ENCODE peak calls at places on chromosomes 3 and 15, in nine cellular contexts. E is uterus, H is heart left ventricle, K is suprapubic skin, Y is adrenal gland, I is esophagus muscularis mucosa, V is right lobe of liver, M is transverse colon, O is HCT116. G is an unnamed sample.

GRCh38 chr3:151135548-151136337 is 50.3 kb downstream of the MED12L start:
- DNase-seq in E (no peak), H (no peak), K (no peak), Y (no peak), I (no peak), V (peak; percentile 31), M (no peak), O (no peak), G (peak; percentile 66)

GRCh38 chr3:195010551-195011100 is 260.3 kb downstream of the XXYLT1 start:
- DNase-seq in E (no peak), H (no peak), K (peak; percentile 54), Y (no peak), I (no peak), V (no peak), M (no peak), O (no peak), G (peak; percentile 18)

GRCh38 chr15:98682992-98683701 is 34.8 kb downstream of the IGF1R start:
- DNase-seq in E (no peak), H (no peak), K (no peak), Y (no peak), I (no peak), V (no peak), M (no peak), O (no peak), G (no peak)

GRCh38 chr3:170689218-170689874 is 103.5 kb upstream of the SLC7A14 start:
- DNase-seq in E (no peak), H (no peak), K (no peak), Y (no peak), I (no peak), V (no peak), M (no peak), O (peak; percentile 16), G (no peak)

GRCh38 chr3:4550957-4551754 is 58.0 kb downstream of the ITPR1 start:
- DNase-seq in E (peak; percentile 43), H (no peak), K (no peak), Y (peak; percentile 79), I (peak; percentile 86), V (no peak), M (no peak), O (no peak), G (no peak)

GRCh38 chr15:23877502-23878412 is 190.7 kb upstream of the NDN start:
- DNase-seq in E (peak; percentile 28), H (no peak), K (no peak), Y (peak; percentile 16), I (no peak), V (peak; percentile 46), M (peak; percentile 59), O (no peak), G (peak; percentile 52)

GRCh38 chr3:12730511-12731234 is 28.4 kb downstream of the TMEM40 start:
- DNase-seq in E (no peak), H (no peak), K (no peak), Y (no peak), I (no peak), V (no peak), M (no peak), O (no peak), G (no peak)

GRCh38 chr15:68113751-68114150 is 59.6 kb downstream of the PIAS1 start:
- DNase-seq in E (no peak), H (no peak), K (no peak), Y (no peak), I (no peak), V (no peak), M (no peak), O (no peak), G (no peak)

GRCh38 chr3:15206662-15207576 is 873 bp downstream of the CAPN7 start:
- DNase-seq in E (peak; percentile 33), H (no peak), K (no peak), Y (peak; percentile 22), I (no peak), V (no peak), M (peak; percentile 36), O (no peak), G (peak; percentile 32)

GRCh38 chr15:59159210-59159609 is 47.4 kb upstream of the LDHAL6B start:
- DNase-seq in E (no peak), H (no peak), K (no peak), Y (no peak), I (no peak), V (no peak), M (no peak), O (no peak), G (no peak)

GRCh38 chr3:155352900-155353490 is 59.5 kb upstream of the STRIT1 start:
- DNase-seq in E (no peak), H (no peak), K (no peak), Y (no peak), I (no peak), V (no peak), M (no peak), O (peak; percentile 40), G (no peak)

GRCh38 chr3:197555281-197556261 is at the start of gene BDH1:
- DNase-seq in E (peak; percentile 22), H (peak; percentile 74), K (no peak), Y (peak; percentile 21), I (no peak), V (peak; percentile 39), M (peak; percentile 69), O (no peak), G (peak; percentile 59)

GRCh38 chr3:52532838-52533622 is 627 bp downstream of the NT5DC2 start:
- DNase-seq in E (peak; percentile 28), H (peak; percentile 70), K (peak; percentile 82), Y (peak; percentile 52), I (no peak), V (peak; percentile 33), M (peak; percentile 40), O (no peak), G (peak; percentile 32)

GRCh38 chr3:102791641-102792589 is 357.1 kb downstream of the ZPLD1 start:
- DNase-seq in E (no peak), H (no peak), K (no peak), Y (no peak), I (no peak), V (no peak), M (no peak), O (no peak), G (no peak)

GRCh38 chr15:80785335-80785734 is 6.2 kb downstream of the CEMIP start:
- DNase-seq in E (no peak), H (no peak), K (no peak), Y (no peak), I (no peak), V (no peak), M (no peak), O (no peak), G (no peak)

GRCh38 chr15:94631608-94632007 is 400.2 kb downstream of the MCTP2 start:
- DNase-seq in E (no peak), H (no peak), K (no peak), Y (no peak), I (peak; percentile 81), V (no peak), M (no peak), O (no peak), G (no peak)

GRCh38 chr3:41317298-41317697 is 118.0 kb downstream of the CTNNB1 start:
- DNase-seq in E (no peak), H (no peak), K (no peak), Y (no peak), I (peak; percentile 21), V (no peak), M (no peak), O (no peak), G (no peak)

GRCh38 chr3:196778755-196779154 is 39.1 kb downstream of the PAK2 start:
- DNase-seq in E (no peak), H (no peak), K (no peak), Y (no peak), I (no peak), V (no peak), M (no peak), O (no peak), G (no peak)

GRCh38 chr3:62688050-62688449 is 187.2 kb downstream of the CADPS start:
- DNase-seq in E (no peak), H (no peak), K (no peak), Y (no peak), I (no peak), V (no peak), M (no peak), O (no peak), G (no peak)

GRCh38 chr3:164023480-164023879 is 1054.8 kb downstream of the SI start:
- DNase-seq in E (no peak), H (no peak), K (no peak), Y (no peak), I (no peak), V (no peak), M (no peak), O (no peak), G (no peak)

GRCh38 chr3:46183330-46183729 is 24.8 kb downstream of the CCR1 start:
- DNase-seq in E (no peak), H (no peak), K (no peak), Y (no peak), I (no peak), V (no peak), M (no peak), O (no peak), G (no peak)

GRCh38 chr3:15690250-15690649 is 88.7 kb downstream of the BTD start:
- DNase-seq in E (no peak), H (no peak), K (no peak), Y (no peak), I (no peak), V (no peak), M (no peak), O (no peak), G (no peak)

GRCh38 chr3:94405258-94406035 is 342.6 kb downstream of the NSUN3 start:
- DNase-seq in E (no peak), H (no peak), K (no peak), Y (no peak), I (no peak), V (no peak), M (no peak), O (no peak), G (no peak)

GRCh38 chr3:138434276-138434874 is at the start of gene ESYT3:
- DNase-seq in E (peak; percentile 67), H (peak; percentile 84), K (peak; percentile 84), Y (peak; percentile 51), I (no peak), V (peak; percentile 81), M (peak; percentile 78), O (no peak), G (peak; percentile 90)
- TF ChIP-seq POLR2A in E (peak; percentile 37), H (peak; percentile 35), K (no peak), Y (no peak), I (no peak), V (peak; percentile 31), M (no peak), O (no peak), G (no peak)

GRCh38 chr3:58567251-58567515 is 10.0 kb downstream of the FAM107A start:
- DNase-seq in E (no peak), H (no peak), K (peak; percentile 78), Y (no peak), I (no peak), V (no peak), M (no peak), O (no peak), G (no peak)
- H3K4me3 ChIP-seq in E (no peak overlapping the region), H (no peak overlapping the region), K (no peak overlapping the region), Y (no peak overlapping the region), I (no peak overlapping the region), V (no peak overlapping the region), M (no peak overlapping the region), O (no peak overlapping the region), G (no peak overlapping the region)

GRCh38 chr15:92891533-92892200 is 8.5 kb upstream of the CHD2 start:
- DNase-seq in E (no peak), H (no peak), K (no peak), Y (no peak), I (no peak), V (no peak), M (no peak), O (no peak), G (no peak)
- H3K36me3 ChIP-seq in E (no peaks in the 10 kb centered on the region), H (peaks cover 98% of the 10 kb centered on the region), K (peaks cover 63% of the 10 kb centered on the region), Y (no peaks in the 10 kb centered on the region), I (peaks cover 73% of the 10 kb centered on the region), V (peaks cover 65% of the 10 kb centered on the region), M (peaks cover 40% of the 10 kb centered on the region), O (peaks cover 51% of the 10 kb centered on the region), G (peaks cover 94% of the 10 kb centered on the region)

GRCh38 chr3:142578309-142579223 is at the start of gene ATR:
- DNase-seq in E (peak; percentile 96), H (peak; percentile 98), K (peak; percentile 97), Y (peak; percentile 98), I (peak; percentile 99), V (peak; percentile 97), M (peak; percentile 98), O (peak; percentile 84), G (peak; percentile 98)
- TF ChIP-seq POLR2A in E (peak; percentile 62), H (no peak), K (no peak), Y (peak; percentile 97), I (peak; percentile 13), V (peak; percentile 81), M (peak; percentile 88), O (peak; percentile 70), G (no peak)